ENCODE peak calls at places on chromosome 10, in nine cellular contexts. K is sigmoid colon, C is GM12878, G is breast epithelium, Y is K562, J is prostate gland, T is GM23338, F is HCT116, H is GM12891. L is an unnamed sample.

GRCh38 chr10:89887830-89888229 is 186.4 kb downstream of the KIF20B start:
- DNase-seq in K (no peak), C (no peak), G (no peak), Y (no peak), J (no peak), T (no peak), F (no peak), H (no peak), L (no peak)

GRCh38 chr10:124647421-124648130 is 96.6 kb downstream of the FAM53B start:
- DNase-seq in K (peak), C (peak), G (no peak), Y (peak), J (no peak), T (no peak), F (peak), H (peak), L (no peak)

GRCh38 chr10:36765777-36766176 is 359.6 kb upstream of the ANKRD30A start:
- DNase-seq in K (no peak), C (no peak), G (no peak), Y (no peak), J (no peak), T (no peak), F (no peak), H (no peak), L (no peak)

GRCh38 chr10:75247797-75248196 is 12.0 kb upstream of the COMTD1 start:
- DNase-seq in K (no peak), C (no peak), G (no peak), Y (no peak), J (no peak), T (no peak), F (no peak), H (no peak), L (no peak)

GRCh38 chr10:8069627-8070026 is 15.1 kb downstream of the GATA3 start:
- DNase-seq in K (peak), C (no peak), G (no peak), Y (no peak), J (no peak), T (no peak), F (no peak), H (no peak), L (no peak)

GRCh38 chr10:114967071-114967470 is 29.1 kb downstream of the TRUB1 start:
- DNase-seq in K (no peak), C (no peak), G (no peak), Y (peak), J (no peak), T (peak), F (no peak), H (no peak), L (no peak)

GRCh38 chr10:4359003-4359402 is 467.0 kb upstream of the AKR1E2 start:
- DNase-seq in K (no peak), C (no peak), G (no peak), Y (no peak), J (no peak), T (peak), F (no peak), H (no peak), L (no peak)

GRCh38 chr10:88157981-88158465 is 294.6 kb downstream of the PTEN start:
- DNase-seq in K (peak), C (no peak), G (no peak), Y (no peak), J (no peak), T (no peak), F (no peak), H (no peak), L (no peak)

GRCh38 chr10:11272915-11273389 is 255.3 kb downstream of the CELF2 start:
- DNase-seq in K (no peak), C (peak), G (no peak), Y (no peak), J (no peak), T (no peak), F (no peak), H (no peak), L (no peak)

GRCh38 chr10:74936577-74937445 is 110.4 kb downstream of the KAT6B start:
- DNase-seq in K (no peak), C (no peak), G (no peak), Y (no peak), J (no peak), T (no peak), F (no peak), H (no peak), L (no peak)

GRCh38 chr10:122877264-122877663 is 2.1 kb downstream of the FAM24B start:
- DNase-seq in K (no peak), C (no peak), G (no peak), Y (peak), J (no peak), T (no peak), F (no peak), H (no peak), L (no peak)

DNA sequence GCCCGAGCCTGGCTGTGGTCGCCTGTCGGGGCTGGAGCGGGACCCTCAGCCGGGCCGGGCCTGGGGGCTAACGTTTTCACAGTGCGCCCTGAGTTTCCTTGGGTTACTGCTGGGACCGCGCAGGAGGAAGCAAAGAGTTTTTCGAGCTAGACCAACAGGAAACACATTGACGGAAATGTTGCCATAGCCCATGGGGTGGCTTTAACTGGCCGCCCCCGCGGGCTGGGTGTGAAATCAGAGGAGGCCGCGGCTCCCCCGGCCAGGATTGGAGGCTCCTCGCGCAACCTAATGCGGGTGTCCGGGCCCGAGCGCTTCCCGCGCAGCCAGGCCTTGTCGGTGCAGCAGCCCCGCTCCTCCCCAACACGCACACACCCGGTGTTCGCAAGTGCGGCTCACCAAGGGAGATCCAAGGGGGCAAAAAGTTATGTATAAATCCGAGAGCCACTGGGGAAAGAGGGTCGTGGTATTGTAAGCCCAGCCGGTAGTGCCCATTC is 1.9 kb downstream of the HHEX start:
- DNase-seq in K (peak), C (no peak), G (no peak), Y (peak), J (no peak), T (peak), F (no peak), H (no peak), L (no peak)
- TF ChIP-seq POLR2AphosphoS5 in K (peak), C (no peak), G (peak), Y (no peak), J (no peak), T (no peak), F (no peak), H (no peak), L (no peak)

GRCh38 chr10:132410056-132410778 is 13.2 kb downstream of the PWWP2B start:
- DNase-seq in K (no peak), C (no peak), G (no peak), Y (no peak), J (no peak), T (no peak), F (no peak), H (no peak), L (no peak)

GRCh38 chr10:132410779-132411532 is 14.0 kb downstream of the PWWP2B start:
- DNase-seq in K (no peak), C (no peak), G (no peak), Y (no peak), J (no peak), T (no peak), F (no peak), H (no peak), L (no peak)

GRCh38 chr10:132413226-132414205 is 16.5 kb downstream of the PWWP2B start:
- DNase-seq in K (no peak), C (no peak), G (no peak), Y (peak), J (no peak), T (no peak), F (no peak), H (no peak), L (no peak)

GRCh38 chr10:132412316-132413192 is 15.6 kb downstream of the PWWP2B start:
- DNase-seq in K (no peak), C (no peak), G (peak), Y (no peak), J (no peak), T (no peak), F (no peak), H (no peak), L (no peak)

GRCh38 chr10:132411561-132412253 is 14.7 kb downstream of the PWWP2B start:
- DNase-seq in K (no peak), C (no peak), G (no peak), Y (no peak), J (peak), T (no peak), F (no peak), H (no peak), L (no peak)
- TF ChIP-seq POLR2AphosphoS5 in K (no peak), C (no peak), G (no peak), Y (no peak), J (peak), T (no peak), F (no peak), H (no peak), L (no peak)

DNA sequence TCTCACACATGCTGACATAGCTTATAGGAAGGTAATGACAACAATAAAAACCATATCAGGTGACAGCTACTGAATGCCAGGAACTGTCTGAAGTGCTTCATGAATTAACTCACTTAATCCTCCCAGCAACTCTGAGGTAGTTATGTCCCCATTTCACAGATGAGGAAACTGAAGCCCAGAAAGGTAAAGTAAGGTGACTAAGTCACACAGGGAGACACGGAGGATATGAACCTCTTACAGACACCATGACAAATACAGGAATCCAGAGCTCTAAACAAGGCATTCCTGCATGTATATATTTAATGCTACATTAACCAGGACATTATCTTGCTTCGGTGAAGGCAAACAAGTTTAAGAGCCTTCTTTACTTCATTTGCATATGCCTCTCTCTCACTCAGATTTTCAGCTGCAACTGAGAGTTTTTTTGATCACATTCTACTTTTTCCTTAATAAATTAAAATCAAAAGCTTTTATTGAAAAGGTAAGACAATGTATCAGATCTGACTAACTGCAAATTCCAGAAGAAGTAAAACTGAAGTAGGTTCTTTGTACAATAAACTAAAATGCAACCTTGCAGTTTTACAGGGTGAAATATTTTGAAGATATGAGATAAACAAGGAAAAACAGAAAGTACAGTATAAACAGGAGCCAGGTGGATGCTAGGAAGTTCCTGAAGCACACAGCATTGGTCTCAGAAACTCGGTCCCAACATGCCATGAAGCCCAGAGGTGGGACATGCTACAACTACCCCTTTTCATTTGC is 79.5 kb downstream of the SGMS1 start:
- DNase-seq in K (no peak), C (no peak), G (no peak), Y (no peak), J (no peak), T (no peak), F (no peak), H (no peak), L (no peak)
- TF ChIP-seq POLR2AphosphoS5 in K (no peak), C (no peak), G (no peak), Y (no peak), J (no peak), T (no peak), F (no peak), H (no peak), L (no peak)

DNA sequence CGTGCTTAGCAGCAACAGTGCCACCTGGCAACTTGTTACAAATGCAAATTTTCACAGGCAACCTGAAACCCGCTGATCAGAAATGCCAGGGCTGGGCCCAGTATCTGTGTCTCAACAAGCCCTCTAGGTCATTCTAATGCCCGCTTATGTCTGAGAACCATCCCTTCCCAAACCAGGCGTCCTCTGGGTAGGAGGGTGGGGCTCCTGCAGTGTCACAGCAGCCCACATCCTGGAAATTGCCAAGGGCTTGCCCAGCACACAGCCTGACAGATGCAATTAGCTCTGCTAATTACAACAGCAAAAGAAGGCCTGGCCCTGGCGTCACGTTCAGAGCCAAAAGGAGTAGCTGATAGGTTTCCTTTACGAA is 15.9 kb downstream of the ITPRIP start:
- DNase-seq in K (peak), C (no peak), G (no peak), Y (no peak), J (peak), T (no peak), F (no peak), H (no peak), L (no peak)
- TF ChIP-seq POLR2AphosphoS5 in K (no peak), C (no peak), G (no peak), Y (no peak), J (peak), T (no peak), F (no peak), H (no peak), L (peak)

DNA sequence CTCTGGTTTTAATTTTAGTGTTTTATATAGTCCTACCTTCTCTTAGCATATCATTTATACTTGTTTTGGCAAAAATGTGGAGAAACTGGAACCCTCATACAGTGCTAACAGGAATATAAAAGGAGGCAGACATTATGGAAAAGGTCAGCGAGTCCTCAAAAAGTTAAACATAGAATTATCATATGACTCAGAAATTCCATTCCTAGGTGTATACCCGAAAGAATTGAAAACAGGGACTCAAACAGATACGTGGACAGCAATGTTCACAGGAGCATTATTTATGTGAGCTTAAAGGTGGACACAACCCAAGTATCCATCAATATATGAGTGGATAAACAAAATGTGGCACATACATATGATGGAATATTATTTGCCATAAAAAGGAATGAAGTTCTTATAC is 51.5 kb downstream of the VAX1 start:
- DNase-seq in K (no peak), C (no peak), G (no peak), Y (no peak), J (no peak), T (no peak), F (no peak), H (no peak), L (no peak)
- TF ChIP-seq POLR2AphosphoS5 in K (no peak), C (no peak), G (no peak), Y (no peak), J (no peak), T (no peak), F (no peak), H (no peak), L (no peak)

DNA sequence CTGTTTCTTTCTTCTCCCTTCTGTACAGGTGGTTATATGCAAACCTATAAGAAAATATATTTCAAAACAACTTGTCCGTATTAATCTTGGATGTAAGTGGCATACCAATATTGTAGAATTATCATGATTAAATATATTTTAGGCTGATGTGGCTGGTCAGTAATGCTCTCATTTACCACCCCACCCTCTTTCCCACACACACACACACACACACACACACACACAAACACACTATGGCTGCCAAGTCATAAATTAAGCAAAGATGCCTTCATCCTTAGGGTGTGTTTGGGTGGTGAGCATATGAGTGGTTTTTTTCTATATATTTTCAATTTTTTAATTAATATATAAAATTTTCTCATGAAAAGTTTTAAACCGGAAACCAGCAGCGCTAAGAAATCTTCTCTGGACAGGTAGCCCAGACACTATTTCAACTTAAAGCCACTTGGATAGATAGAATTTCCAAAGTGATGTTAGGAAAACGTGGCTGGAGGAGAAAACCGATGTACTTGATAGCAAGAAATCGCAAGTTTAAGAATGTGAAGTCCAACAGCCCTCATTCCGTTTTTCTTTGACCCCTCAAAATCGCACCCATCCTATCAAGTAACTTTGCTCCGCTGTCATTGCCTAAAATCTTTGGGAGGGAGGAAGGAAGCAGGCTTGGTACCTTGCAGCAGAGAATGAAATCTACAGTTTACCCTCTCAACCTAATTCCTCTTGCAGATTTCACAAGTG is 171.7 kb downstream of the FAM107B start:
- DNase-seq in K (no peak), C (no peak), G (no peak), Y (no peak), J (no peak), T (peak), F (no peak), H (no peak), L (no peak)
- TF ChIP-seq POLR2AphosphoS5 in K (no peak), C (no peak), G (no peak), Y (no peak), J (peak), T (no peak), F (no peak), H (no peak), L (no peak)

DNA sequence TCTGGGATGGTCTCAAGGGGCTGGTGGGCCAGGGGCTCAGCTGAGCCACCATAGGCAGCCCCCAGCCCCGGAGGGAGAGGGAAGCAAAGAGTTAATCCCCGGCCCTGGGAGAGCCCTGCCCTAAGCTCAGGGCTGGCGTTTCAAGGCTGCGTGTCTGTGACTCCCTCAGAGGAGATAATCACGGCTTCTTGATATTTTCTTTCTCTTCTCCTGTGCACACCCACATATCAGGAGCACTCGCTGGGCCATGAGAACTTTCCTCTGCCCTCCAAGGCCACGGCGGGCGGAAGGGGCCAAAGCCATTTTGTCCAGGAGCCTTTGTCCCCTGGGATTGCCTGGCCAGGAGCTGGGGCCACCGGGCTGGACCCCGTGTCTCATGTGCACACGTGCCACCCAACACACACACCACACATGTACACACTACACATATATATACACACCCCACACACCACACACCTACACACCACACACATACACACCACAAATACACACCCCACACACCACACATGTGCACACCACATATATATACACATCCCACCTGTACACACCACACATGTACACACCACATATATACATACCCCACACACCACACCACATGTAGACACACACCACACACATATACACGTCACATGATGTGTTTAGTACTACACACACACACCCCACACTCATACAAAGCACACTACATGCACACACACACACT is 16.9 kb downstream of the VENTX start:
- DNase-seq in K (no peak), C (no peak), G (no peak), Y (no peak), J (no peak), T (no peak), F (no peak), H (no peak), L (no peak)
- TF ChIP-seq POLR2AphosphoS5 in K (no peak), C (no peak), G (no peak), Y (no peak), J (no peak), T (no peak), F (no peak), H (no peak), L (no peak)

GRCh38 chr10:112950714-112951348 is 784 bp downstream of the TCF7L2 start:
- DNase-seq in K (peak), C (no peak), G (no peak), Y (peak), J (peak), T (peak), F (no peak), H (no peak), L (no peak)
- TF ChIP-seq POLR2AphosphoS5 in K (no peak), C (no peak), G (no peak), Y (no peak), J (no peak), T (no peak), F (no peak), H (no peak), L (no peak)

DNA sequence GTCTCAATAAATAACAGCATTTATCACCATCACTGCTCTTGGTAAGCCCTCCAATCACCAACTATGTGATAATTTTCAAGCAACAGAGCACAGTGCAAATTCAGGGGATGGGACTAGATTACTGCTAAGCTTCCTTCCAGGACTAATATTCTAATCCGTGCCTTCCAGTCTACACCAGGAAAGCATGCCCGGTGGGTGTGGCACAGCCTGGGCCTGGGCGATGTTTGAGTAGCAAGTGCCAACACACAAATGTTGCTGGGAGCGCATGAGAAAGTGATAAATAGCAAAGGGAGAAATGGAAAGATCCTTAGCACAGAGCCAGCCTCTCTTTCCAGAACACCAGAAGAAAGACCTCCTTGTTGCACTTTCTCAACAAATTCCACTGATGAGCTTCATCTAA is 13.5 kb upstream of the TM9SF3 start:
- DNase-seq in K (no peak), C (no peak), G (no peak), Y (no peak), J (peak), T (no peak), F (no peak), H (no peak), L (no peak)
- TF ChIP-seq POLR2AphosphoS5 in K (no peak), C (no peak), G (no peak), Y (no peak), J (no peak), T (no peak), F (no peak), H (no peak), L (no peak)